ENCODE peak calls at places on chromosomes 3 and 15, in four cellular contexts. F is body of pancreas, W is OCI-LY7, Z is psoas muscle. T is an unnamed sample.

GRCh38 chr3:108391917-108392585 is 95.7 kb downstream of the HHLA2 start:
- DNase-seq in W (no peak), Z (no peak), F (no peak), T (no peak)

GRCh38 chr3:196524527-196524926 is 9.4 kb upstream of the SMCO1 start:
- DNase-seq in F (no peak), Z (no peak), W (peak; percentile 36), T (no peak)

GRCh38 chr3:64088408-64089136 is 65.3 kb upstream of the PSMD6 start:
- DNase-seq in Z (no peak), F (no peak), W (no peak), T (no peak)

GRCh38 chr3:9912294-9912935 is 4.5 kb upstream of the IL17RC start:
- DNase-seq in Z (no peak), F (no peak), W (no peak), T (no peak)

GRCh38 chr15:41870689-41871081 is 23.2 kb downstream of the SPTBN5 start:
- DNase-seq in W (no peak), F (no peak), Z (no peak), T (no peak)

GRCh38 chr3:156389151-156389760 is 165.7 kb downstream of the SSR3 start:
- DNase-seq in F (no peak), W (no peak), Z (no peak), T (no peak)

GRCh38 chr3:135456182-135456790 is 509.2 kb upstream of the PPP2R3A start:
- DNase-seq in W (no peak), F (no peak), Z (no peak), T (no peak)

GRCh38 chr3:156216852-156217251 is 96.5 kb downstream of the KCNAB1 start:
- DNase-seq in Z (no peak), F (no peak), W (no peak), T (no peak)

GRCh38 chr3:69695443-69695842 is 43.8 kb upstream of the MITF start:
- DNase-seq in Z (no peak), F (no peak), W (no peak), T (no peak)

DNA sequence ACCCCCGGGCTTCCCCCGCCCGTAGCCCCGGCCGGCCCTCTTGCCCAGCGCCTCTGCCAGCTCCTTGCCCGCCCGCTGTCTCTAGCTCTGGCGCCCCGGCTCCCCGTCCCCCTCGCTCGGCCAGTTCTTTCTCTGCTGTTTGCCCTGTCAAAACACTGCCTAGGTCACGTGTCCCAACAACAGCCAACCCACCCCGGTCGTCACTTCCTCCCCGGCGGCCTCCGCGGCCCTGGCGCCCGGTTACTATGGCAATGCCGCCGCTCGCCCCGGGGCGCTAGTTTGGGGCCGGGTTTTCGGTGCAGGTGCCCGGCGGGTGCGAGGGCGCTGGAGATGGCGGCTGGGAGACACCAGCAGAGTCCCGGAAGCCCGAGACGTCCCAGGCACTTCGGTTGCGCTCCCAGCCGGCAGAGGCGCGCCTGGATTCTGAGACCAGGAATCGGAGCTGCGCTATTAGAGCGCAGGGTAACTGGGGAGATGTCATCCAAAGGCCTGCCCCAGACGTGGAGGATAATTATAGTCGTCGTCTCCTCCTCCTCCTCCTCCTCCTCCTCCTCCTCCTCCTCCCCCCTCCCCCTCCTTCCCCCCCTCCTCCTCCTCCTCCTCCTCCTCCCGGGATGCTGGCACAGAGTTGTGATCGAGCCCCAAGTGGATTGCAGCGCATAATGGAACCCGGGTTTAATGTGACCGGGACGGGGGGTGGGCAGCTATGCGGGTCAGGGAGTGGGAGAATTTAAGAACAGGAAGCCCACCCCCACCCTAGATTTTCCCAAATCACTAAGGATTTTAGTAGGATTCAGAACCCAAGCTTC is at the start of gene ATOSA:
- DNase-seq in W (peak; percentile 93), F (peak; percentile 94), Z (peak; percentile 91), T (peak; percentile 95)
- TF ChIP-seq CTCF in W (no peak), F (no peak), Z (no peak), T (no peak)

GRCh38 chr15:64695571-64695992 is 79.8 kb downstream of the RBPMS2 start:
- DNase-seq in Z (no peak), W (peak; percentile 47), F (peak; percentile 55), T (no peak)
- TF ChIP-seq CTCF in Z (no peak), W (no peak), F (no peak), T (no peak)

GRCh38 chr3:49706456-49707112 is 12.9 kb downstream of the AMIGO3 start:
- DNase-seq in Z (no peak), F (no peak), W (no peak), T (no peak)

GRCh38 chr3:49707113-49707480 is 12.4 kb downstream of the AMIGO3 start:
- DNase-seq in F (no peak), W (no peak), Z (no peak), T (no peak)

GRCh38 chr3:49703956-49704355 is 14.6 kb downstream of the RNF123 start:
- DNase-seq in F (no peak), W (no peak), Z (no peak), T (no peak)

GRCh38 chr3:49704629-49705028 is 14.9 kb downstream of the AMIGO3 start:
- DNase-seq in Z (no peak), F (no peak), W (no peak), T (no peak)

DNA sequence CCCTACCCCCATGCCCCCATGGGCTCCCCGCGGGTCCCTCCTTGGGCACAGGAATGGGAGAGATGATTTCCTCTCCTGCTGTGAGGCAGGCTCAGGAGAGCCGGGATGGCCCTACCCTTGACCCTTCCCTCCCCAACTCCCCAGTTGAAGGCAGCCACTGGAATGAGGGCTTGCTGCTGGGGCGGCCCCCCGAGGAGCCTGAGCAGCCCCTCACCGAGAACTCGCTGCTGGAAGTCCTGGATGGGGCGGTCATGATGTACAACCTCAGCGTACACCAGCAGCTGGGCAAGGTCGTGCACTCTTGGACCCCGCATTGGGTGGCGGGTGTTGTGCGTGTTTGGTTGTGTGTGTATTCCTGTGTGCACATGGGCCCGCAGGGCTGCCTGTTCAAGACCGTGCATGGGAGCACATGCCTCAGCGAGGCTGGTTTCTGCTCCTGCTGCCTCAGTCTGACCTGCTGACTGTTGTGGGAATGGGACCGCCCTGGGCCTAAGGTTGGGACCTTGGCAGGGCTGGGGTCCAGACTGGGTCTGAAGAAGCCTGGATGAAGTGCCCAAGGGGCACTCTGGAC is 14.0 kb downstream of the AMIGO3 start:
- DNase-seq in Z (no peak), W (no peak), F (no peak), T (no peak)
- TF ChIP-seq CTCF in Z (no peak), W (no peak), F (no peak), T (no peak)

GRCh38 chr3:65717676-65718346 is 320.9 kb downstream of the MAGI1 start:
- DNase-seq in Z (no peak), W (no peak), F (no peak), T (no peak)

GRCh38 chr3:65716372-65716771 is 322.3 kb downstream of the MAGI1 start:
- DNase-seq in W (no peak), F (no peak), Z (no peak), T (no peak)

GRCh38 chr3:65712156-65712555 is 326.6 kb downstream of the MAGI1 start:
- DNase-seq in Z (no peak), W (no peak), F (no peak), T (no peak)

GRCh38 chr3:65713016-65713415 is 325.7 kb downstream of the MAGI1 start:
- DNase-seq in W (no peak), Z (no peak), F (no peak), T (no peak)

GRCh38 chr3:65714138-65714537 is 324.6 kb downstream of the MAGI1 start:
- DNase-seq in W (no peak), Z (no peak), F (peak; percentile 3), T (no peak)
- TF ChIP-seq CTCF in W (no peak), Z (no peak), F (no peak), T (no peak)

GRCh38 chr15:28129261-28129848 is 30.2 kb upstream of the OCA2 start:
- DNase-seq in Z (no peak), F (no peak), W (no peak), T (no peak)

GRCh38 chr15:28131400-28131799 is 32.3 kb upstream of the OCA2 start:
- DNase-seq in Z (no peak), F (no peak), W (no peak), T (no peak)

GRCh38 chr15:28131946-28132345 is 32.8 kb upstream of the OCA2 start:
- DNase-seq in Z (no peak), W (no peak), F (no peak), T (no peak)

GRCh38 chr15:28132524-28133275 is 33.6 kb upstream of the OCA2 start:
- DNase-seq in Z (no peak), W (no peak), F (no peak), T (no peak)

DNA sequence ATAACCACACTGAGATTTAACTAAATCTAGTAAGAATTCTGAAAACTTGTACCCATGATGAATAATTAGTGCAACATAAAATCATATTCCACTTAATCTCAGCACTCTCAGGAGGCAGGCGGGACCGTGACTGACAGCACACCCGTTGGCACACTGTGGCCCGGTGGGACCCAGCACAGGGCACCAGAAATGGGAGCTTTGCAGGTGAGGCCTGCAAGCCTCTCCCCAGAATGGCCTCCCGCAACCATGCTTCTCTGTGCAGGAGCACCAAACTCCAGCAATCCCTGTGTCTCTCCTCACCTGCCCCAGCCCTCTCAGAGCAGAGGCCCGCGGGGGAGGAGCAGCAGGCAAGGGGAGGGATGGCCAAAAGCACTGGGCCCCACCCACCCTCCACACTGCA is 31.5 kb upstream of the OCA2 start:
- DNase-seq in Z (no peak), F (no peak), W (no peak), T (no peak)
- TF ChIP-seq CTCF in Z (no peak), F (no peak), W (no peak), T (no peak)

GRCh38 chr3:146145642-146146041 is 15.3 kb downstream of the PLOD2 start:
- DNase-seq in W (no peak), Z (no peak), F (no peak), T (no peak)

GRCh38 chr3:146142757-146143156 is 18.2 kb downstream of the PLOD2 start:
- DNase-seq in F (peak; percentile 8), W (no peak), Z (no peak), T (no peak)

GRCh38 chr3:146152841-146153240 is 8.1 kb downstream of the PLOD2 start:
- DNase-seq in Z (no peak), F (peak; percentile 31), W (no peak), T (no peak)

GRCh38 chr3:146153429-146153828 is 7.6 kb downstream of the PLOD2 start:
- DNase-seq in Z (no peak), F (no peak), W (no peak), T (no peak)

DNA sequence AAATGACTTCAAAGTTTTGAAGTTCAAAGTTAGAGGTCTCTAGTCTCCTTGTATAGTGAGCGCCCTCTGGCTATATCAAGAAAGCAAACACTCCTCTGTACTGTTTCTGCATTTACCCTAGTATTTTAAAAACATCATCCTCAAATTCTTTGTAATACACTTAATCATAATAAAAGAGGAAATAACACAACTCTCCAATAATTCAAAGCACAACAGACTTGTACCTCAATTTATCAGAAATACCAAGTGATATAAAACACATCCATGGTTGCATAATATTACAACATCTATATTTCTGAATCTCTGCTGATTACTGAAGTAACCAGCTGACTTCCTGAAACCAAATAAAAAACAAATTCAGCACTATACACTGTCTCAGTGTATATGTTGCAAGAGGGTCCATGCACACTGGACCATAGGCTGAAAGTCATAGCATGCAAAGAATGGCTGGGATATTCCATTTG is 12.5 kb downstream of the PLOD2 start:
- DNase-seq in Z (no peak), F (no peak), W (no peak), T (no peak)
- TF ChIP-seq CTCF in Z (no peak), F (no peak), W (peak; percentile 33), T (no peak)

GRCh38 chr15:85071061-85071460 is 89.4 kb downstream of the PDE8A start:
- DNase-seq in W (no peak), Z (no peak), F (no peak), T (no peak)

GRCh38 chr15:85071534-85071933 is 89.9 kb downstream of the PDE8A start:
- DNase-seq in Z (no peak), W (no peak), F (no peak), T (no peak)

GRCh38 chr15:85072917-85073316 is 91.3 kb downstream of the PDE8A start:
- DNase-seq in Z (no peak), W (no peak), F (no peak), T (no peak)

GRCh38 chr15:85073556-85074194 is 92.0 kb downstream of the PDE8A start:
- DNase-seq in F (no peak), W (no peak), Z (no peak), T (no peak)
- TF ChIP-seq CTCF in F (no peak), W (no peak), Z (no peak), T (no peak)

T was measured in lung.